ENCODE peak calls at places on chromosomes 2 and 18, in six cellular contexts. V is GF-D8, F is stromal cell of bone marrow, M is astrocyte of the spinal cord, Z is IMR-90, H is T-cell. N is an unnamed sample.

GRCh38 chr2:42645551-42645950 is 77.1 kb downstream of the MTA3 start:
- DNase-seq in F (no peak), H (no peak), M (no peak), Z (no peak), V (no peak), N (peak; percentile 75)

GRCh38 chr2:178111743-178112142 is 494 bp upstream of the RBM45 start:
- DNase-seq in M (no peak), F (no peak), H (no peak), Z (no peak), V (no peak), N (no peak)

GRCh38 chr2:201363857-201364560 is 6.9 kb upstream of the FLACC1 start:
- DNase-seq in V (peak; percentile 32), H (no peak), Z (peak; percentile 71), F (peak; percentile 31), M (peak; percentile 60), N (peak; percentile 73)

GRCh38 chr2:75592028-75592427 is 31.3 kb upstream of the EVA1A start:
- DNase-seq in M (no peak), Z (peak; percentile 76), H (no peak), F (peak; percentile 71), V (no peak), N (peak; percentile 85)

GRCh38 chr18:63997041-63997440 is 27.2 kb downstream of the SERPINB8 start:
- DNase-seq in V (no peak), Z (no peak), M (no peak), F (no peak), H (no peak), N (no peak)

GRCh38 chr2:53575606-53576360 is 191.8 kb upstream of the CHAC2 start:
- DNase-seq in H (no peak), V (no peak), M (no peak), F (peak; percentile 4), Z (peak; percentile 11), N (no peak)

GRCh38 chr18:78939105-78939504 is 40.5 kb upstream of the SALL3 start:
- DNase-seq in Z (no peak), F (no peak), M (no peak), H (no peak), V (no peak), N (peak; percentile 1)

GRCh38 chr2:206084870-206085741 is 868 bp downstream of the INO80D start:
- DNase-seq in H (peak; percentile 49), V (no peak), Z (no peak), F (no peak), M (peak; percentile 21), N (no peak)

GRCh38 chr2:241540766-241541561 is 17.6 kb upstream of the BOK start:
- DNase-seq in F (no peak), Z (no peak), H (peak; percentile 65), M (peak; percentile 41), V (no peak), N (peak; percentile 64)

GRCh38 chr18:11872479-11873136 is 21.4 kb downstream of the CHMP1B start:
- DNase-seq in Z (no peak), V (peak; percentile 47), H (no peak), M (peak; percentile 27), F (peak; percentile 26), N (no peak)

GRCh38 chr2:128497461-128497860 is 178.8 kb upstream of the HS6ST1 start:
- DNase-seq in H (no peak), F (no peak), M (no peak), Z (no peak), V (no peak), N (no peak)